ENCODE peak calls at places on chromosomes 5 and 9, in six cellular contexts. H is H1, W is WERI-Rb-1, V is epithelial cell of esophagus, D is AG09309, N is uterus. R is an unnamed sample.
A peak's percentile ranks its signal among the peaks of the same experiment; 100 is the strongest.

GRCh38 chr9:79501546-79501945 is 70.2 kb upstream of the TLE4 start:
- DNase-seq in V (no peak), W (no peak), D (no peak), N (no peak), H (no peak), R (no peak)

GRCh38 chr5:99664972-99665371 is 736.2 kb upstream of the CHD1 start:
- DNase-seq in D (no peak), W (no peak), N (no peak), V (no peak), H (no peak), R (no peak)

GRCh38 chr5:140345919-140346347 is 470 bp downstream of the HBEGF start:
- DNase-seq in N (peak; percentile 67), W (peak; percentile 59), V (peak; percentile 38), D (no peak), H (no peak), R (no peak)

GRCh38 chr9:109737295-109737694 is 42.7 kb upstream of the PALM2AKAP2 start:
- DNase-seq in D (no peak), V (no peak), N (no peak), H (no peak), W (no peak), R (no peak)

GRCh38 chr5:71767661-71768060 is 48.6 kb downstream of the CARTPT start:
- DNase-seq in H (no peak), D (no peak), N (no peak), W (no peak), V (no peak), R (no peak)

GRCh38 chr5:142360607-142361120 is 35.8 kb upstream of the SPRY4 start:
- DNase-seq in D (no peak), W (peak; percentile 85), V (peak; percentile 40), N (no peak), H (no peak), R (no peak)

GRCh38 chr9:114367406-114367805 is 20.4 kb downstream of the AKNA start:
- DNase-seq in H (no peak), V (no peak), W (no peak), N (no peak), D (no peak), R (no peak)

GRCh38 chr5:116088062-116088461 is 3.2 kb downstream of the COMMD10 start:
- DNase-seq in H (no peak), V (no peak), D (no peak), W (no peak), N (no peak), R (no peak)

GRCh38 chr9:20408513-20408912 is 213.8 kb downstream of the MLLT3 start:
- DNase-seq in D (no peak), W (no peak), V (no peak), H (no peak), N (no peak), R (no peak)

GRCh38 chr5:31196309-31196708 is 2.8 kb downstream of the CDH6 start:
- DNase-seq in H (no peak), V (no peak), N (no peak), D (no peak), W (no peak), R (no peak)

GRCh38 chr9:3434594-3434993 is 91.2 kb downstream of the RFX3 start:
- DNase-seq in W (no peak), D (peak; percentile 55), N (no peak), H (no peak), V (peak; percentile 90), R (no peak)

GRCh38 chr5:94682799-94683198 is 64.3 kb downstream of the SLF1 start:
- DNase-seq in H (no peak), D (no peak), N (no peak), W (no peak), V (no peak), R (no peak)

GRCh38 chr9:7150153-7150890 is 392.5 kb downstream of the KDM4C start:
- DNase-seq in N (no peak), W (no peak), H (no peak), D (no peak), V (no peak), R (no peak)

GRCh38 chr5:176438959-176439757 is 9.0 kb upstream of the FAF2 start:
- DNase-seq in D (peak; percentile 35), W (no peak), N (no peak), V (peak; percentile 75), H (no peak), R (no peak)

GRCh38 chr5:53288511-53288910 is 179.0 kb upstream of the MOCS2 start:
- DNase-seq in W (no peak), H (no peak), D (no peak), N (no peak), V (peak; percentile 91), R (no peak)

GRCh38 chr5:123549256-123549904 is 37.4 kb downstream of the CSNK1G3 start:
- DNase-seq in D (no peak), W (no peak), V (no peak), N (no peak), H (no peak), R (no peak)

GRCh38 chr9:133597316-133597957 is 11.8 kb downstream of the FAM163B start:
- DNase-seq in V (peak; percentile 11), W (no peak), H (no peak), D (no peak), N (no peak), R (no peak)

GRCh38 chr9:122900791-122901190 is 4.4 kb downstream of the RC3H2 start:
- DNase-seq in W (no peak), V (peak; percentile 23), H (no peak), D (no peak), N (no peak), R (no peak)

GRCh38 chr5:161745392-161745791 is 59.9 kb downstream of the GABRA6 start:
- DNase-seq in D (no peak), H (no peak), W (no peak), N (no peak), V (peak; percentile 5), R (no peak)

GRCh38 chr5:142725231-142726187 is 39.6 kb upstream of the FGF1 start:
- DNase-seq in H (no peak), N (no peak), V (peak; percentile 31), W (no peak), D (no peak), R (no peak)

GRCh38 chr5:67363963-67364362 is 167.4 kb upstream of the CD180 start:
- DNase-seq in H (no peak), D (no peak), W (no peak), N (no peak), V (no peak), R (no peak)

GRCh38 chr5:67366256-67366655 is 169.7 kb upstream of the CD180 start:
- DNase-seq in H (no peak), D (no peak), V (no peak), N (no peak), W (no peak), R (no peak)

GRCh38 chr5:67363195-67363594 is 166.6 kb upstream of the CD180 start:
- DNase-seq in D (no peak), W (no peak), V (no peak), H (no peak), N (no peak), R (no peak)

GRCh38 chr5:67361932-67362729 is 165.5 kb upstream of the CD180 start:
- DNase-seq in N (no peak), V (peak; percentile 14), H (no peak), W (no peak), D (no peak), R (no peak)

GRCh38 chr5:67364381-67364970 is 167.9 kb upstream of the CD180 start:
- DNase-seq in N (no peak), H (no peak), D (no peak), W (no peak), V (no peak), R (no peak)
- TF ChIP-seq CTCF in N (no peak), H (no peak), D (no peak), W (no peak), V (no peak), R (no peak)

GRCh38 chr5:10607666-10608442 is 44.0 kb downstream of the ANKRD33B start:
- DNase-seq in V (no peak), N (peak; percentile 51), H (no peak), D (no peak), W (peak; percentile 82), R (peak; percentile 18)
- TF ChIP-seq CTCF in V (no peak), N (no peak), H (peak; percentile 7), D (peak; percentile 20), W (peak; percentile 68), R (no peak)

DNA sequence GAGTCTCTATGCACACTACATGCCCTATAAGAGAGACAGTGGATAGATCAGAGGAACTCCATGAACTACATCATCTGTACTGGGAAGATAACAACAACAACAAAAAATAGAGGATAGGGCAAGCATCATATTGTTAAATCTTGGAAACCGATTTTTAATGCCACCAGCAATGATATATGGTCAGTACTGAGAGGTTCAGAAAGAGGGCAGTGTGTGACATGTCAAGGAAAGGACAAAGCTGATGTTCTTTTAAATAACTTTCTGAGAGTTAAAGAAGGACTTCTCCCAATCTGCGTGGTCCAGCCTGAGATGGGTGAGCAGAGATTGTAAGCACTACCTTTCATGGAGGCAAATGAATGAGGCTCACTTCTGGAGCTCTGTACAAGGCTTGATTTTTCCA is 62.0 kb upstream of the PHF24 start:
- DNase-seq in V (no peak), H (no peak), D (no peak), N (no peak), W (no peak), R (no peak)
- TF ChIP-seq CTCF in V (no peak), H (no peak), D (peak; percentile 12), N (no peak), W (peak; percentile 22), R (peak; percentile 36)

DNA sequence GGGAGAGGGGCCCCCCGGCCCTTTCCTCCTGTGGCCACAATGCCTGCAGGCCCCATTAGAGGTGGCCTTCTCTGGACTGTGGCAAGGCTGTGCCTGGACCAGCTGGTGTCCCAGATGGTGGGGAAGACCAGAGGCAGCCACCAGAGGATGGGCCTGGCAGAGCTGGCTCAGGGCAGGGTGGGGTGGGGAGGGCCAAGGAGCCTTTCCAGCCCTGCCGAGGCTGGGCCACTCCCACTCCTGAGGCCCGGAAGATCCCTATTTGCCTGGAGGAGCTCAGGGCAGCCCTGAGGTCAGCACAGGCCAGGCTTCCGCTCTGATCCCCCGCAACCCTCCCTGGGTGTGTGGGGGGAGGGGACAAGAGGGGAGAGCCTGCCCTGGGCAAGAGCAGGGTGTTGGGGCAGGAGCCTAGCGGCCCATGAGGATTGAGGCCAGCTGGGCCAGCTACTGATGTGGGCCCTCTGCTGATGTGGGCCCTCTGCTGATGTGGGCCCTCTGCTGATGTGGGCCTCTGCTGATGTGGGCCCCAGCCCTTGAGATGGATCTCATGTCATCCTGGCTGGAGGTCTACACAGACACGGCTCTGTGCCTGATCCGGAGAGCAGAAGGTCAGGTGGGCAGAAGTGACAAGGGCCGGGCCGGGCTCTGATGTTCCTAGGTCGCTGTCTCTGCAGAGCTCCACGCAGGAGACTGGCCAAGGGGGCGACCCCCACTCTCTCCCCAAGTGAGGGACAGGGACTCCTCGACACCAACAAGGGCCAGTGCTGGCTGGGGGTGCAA is 6.0 kb downstream of the MRPS2 start:
- DNase-seq in D (no peak), H (no peak), W (peak; percentile 92), N (no peak), V (no peak), R (no peak)
- TF ChIP-seq CTCF in D (no peak), H (no peak), W (no peak), N (no peak), V (no peak), R (no peak)

R was measured in type B pancreatic cell.